ENCODE peak calls at places on chromosomes 2 and 18, in four cellular contexts. N is CD4-positive, alpha-beta T cell; D is Peyer's patch; F is esophagus muscularis mucosa. B is an unnamed sample.

GRCh38 chr2:188850786-188851185 is 123.4 kb upstream of the COL3A1 start:
- DNase-seq in N (no peak), F (no peak), D (no peak), B (no peak)

GRCh38 chr2:152826880-152827279 is 108.5 kb downstream of the ARL6IP6 start:
- DNase-seq in F (no peak), N (no peak), D (no peak), B (no peak)

GRCh38 chr2:211361383-211361782 is 805.0 kb downstream of the CPS1 start:
- DNase-seq in N (no peak), F (no peak), D (no peak), B (no peak)

GRCh38 chr2:239143858-239144712 is 256.7 kb downstream of the HDAC4 start:
- DNase-seq in F (no peak), D (no peak), N (peak), B (no peak)

GRCh38 chr2:113754989-113755689 is 1.3 kb downstream of the SLC35F5 start:
- DNase-seq in D (no peak), N (no peak), F (no peak), B (no peak)

GRCh38 chr2:179049203-179049545 is 763 bp downstream of the CCDC141 start:
- DNase-seq in D (peak), F (no peak), N (no peak), B (no peak)

GRCh38 chr2:84038866-84039265 is 420.2 kb downstream of the SUCLG1 start:
- DNase-seq in F (no peak), N (no peak), D (no peak), B (no peak)

GRCh38 chr18:52716926-52717325 is 376.9 kb downstream of the DCC start:
- DNase-seq in N (no peak), D (no peak), F (no peak), B (peak)

GRCh38 chr2:241189093-241189855 is 797 bp downstream of the ANO7 start:
- DNase-seq in N (no peak), F (no peak), D (no peak), B (no peak)

GRCh38 chr2:206996556-206997065 is 57.3 kb downstream of the CPO start:
- DNase-seq in F (no peak), D (no peak), N (no peak), B (no peak)

GRCh38 chr2:69298261-69298660 is 88.8 kb downstream of the GFPT1 start:
- DNase-seq in F (no peak), D (no peak), N (no peak), B (no peak)

GRCh38 chr2:2861666-2862240 is 515.9 kb downstream of the EIPR1 start:
- DNase-seq in F (no peak), N (no peak), D (no peak), B (no peak)

GRCh38 chr2:46136481-46136880 is 160.7 kb upstream of the EPAS1 start:
- DNase-seq in N (no peak), F (no peak), D (no peak), B (no peak)

GRCh38 chr2:207939342-207940108 is 85.8 kb downstream of the PLEKHM3 start:
- DNase-seq in N (no peak), F (no peak), D (no peak), B (no peak)

GRCh38 chr18:76604642-76605240 is 109.7 kb upstream of the ZNF516 start:
- DNase-seq in D (no peak), N (no peak), F (no peak), B (no peak)

GRCh38 chr2:45103351-45104145 is 94.3 kb upstream of the SIX2 start:
- DNase-seq in F (peak), D (no peak), N (no peak), B (no peak)

GRCh38 chr2:200534572-200534971 is 8.6 kb downstream of the SGO2 start:
- DNase-seq in F (no peak), D (no peak), N (no peak), B (no peak)

GRCh38 chr2:211516537-211516936 is 960.1 kb downstream of the CPS1 start:
- DNase-seq in D (no peak), F (no peak), N (no peak), B (no peak)

GRCh38 chr2:9170458-9171130 is 36.0 kb upstream of the ASAP2 start:
- DNase-seq in N (no peak), D (no peak), F (no peak), B (no peak)

GRCh38 chr2:9178110-9178904 is 28.3 kb upstream of the ASAP2 start:
- DNase-seq in D (no peak), F (no peak), N (no peak), B (no peak)

GRCh38 chr2:9179572-9180201 is 26.9 kb upstream of the ASAP2 start:
- DNase-seq in D (no peak), F (no peak), N (no peak), B (no peak)

GRCh38 chr2:9178905-9179571 is 27.6 kb upstream of the ASAP2 start:
- DNase-seq in D (no peak), F (no peak), N (no peak), B (no peak)

DNA sequence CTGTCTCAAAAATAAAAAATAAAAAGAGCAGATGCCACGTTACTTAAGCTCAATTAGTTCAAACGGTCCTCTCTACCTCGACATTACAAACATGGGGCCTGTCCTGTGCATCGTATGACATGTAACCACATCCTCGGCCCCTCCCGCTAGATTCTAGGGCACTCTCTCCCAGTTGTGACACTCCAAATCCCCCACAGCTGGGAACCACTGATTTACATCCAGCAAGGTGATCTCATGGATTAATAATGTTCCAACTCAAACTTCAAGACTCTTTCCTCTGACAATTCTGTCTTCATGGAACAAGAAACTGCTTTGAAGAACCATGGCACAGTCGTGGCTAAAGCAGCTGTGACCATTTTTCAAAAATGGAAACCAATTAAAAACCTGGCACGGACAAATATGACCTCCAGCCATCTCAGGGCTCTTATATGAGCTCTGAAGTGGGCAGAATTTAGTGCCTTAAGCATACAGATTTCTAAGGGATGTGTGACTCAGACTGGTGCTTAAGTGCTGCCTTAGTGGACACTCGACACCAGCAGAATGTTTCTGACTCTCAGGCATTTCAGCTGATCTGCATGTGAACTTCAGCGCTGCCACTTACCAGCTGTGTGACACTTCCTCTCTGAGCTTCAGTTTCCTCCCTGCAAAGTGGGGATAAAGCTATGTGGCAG is 31.7 kb upstream of the ASAP2 start:
- DNase-seq in F (no peak), D (no peak), N (no peak), B (no peak)
- TF ChIP-seq CTCF in F (no peak), D (no peak), N (no peak), B (no peak)

DNA sequence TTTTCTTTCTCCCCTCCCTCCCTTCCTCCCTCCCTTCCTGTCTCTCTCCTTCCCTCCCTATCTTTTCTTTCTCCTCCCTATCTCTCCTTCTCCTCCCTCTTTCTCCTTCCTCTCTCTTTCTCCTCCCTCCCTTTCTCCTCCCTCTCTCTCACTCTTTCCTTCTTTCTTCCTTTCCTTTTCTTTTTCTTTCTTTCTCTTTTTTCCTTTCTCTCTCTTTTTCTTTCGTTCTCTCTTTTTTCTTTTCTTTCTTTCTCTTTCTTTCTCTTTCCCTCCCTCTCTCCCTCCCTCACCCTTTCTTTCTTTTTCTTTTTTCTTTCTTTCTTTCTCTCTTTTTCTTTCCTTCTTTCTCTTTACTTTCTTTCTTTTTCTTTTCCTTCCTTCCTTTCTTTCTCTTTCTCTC is 169.7 kb upstream of the LINC00305 start:
- DNase-seq in N (no peak), D (no peak), F (no peak), B (no peak)
- TF ChIP-seq CTCF in N (no peak), D (no peak), F (no peak), B (no peak)

GRCh38 chr2:170002096-170002495 is 174.8 kb downstream of the UBR3 start:
- DNase-seq in N (no peak), F (no peak), D (no peak), B (no peak)

GRCh38 chr2:170009209-170009608 is 168.7 kb upstream of the MYO3B start:
- DNase-seq in F (no peak), N (no peak), D (no peak), B (no peak)

GRCh38 chr2:170006592-170007327 is 171.2 kb upstream of the MYO3B start:
- DNase-seq in D (no peak), N (no peak), F (no peak), B (no peak)

DNA sequence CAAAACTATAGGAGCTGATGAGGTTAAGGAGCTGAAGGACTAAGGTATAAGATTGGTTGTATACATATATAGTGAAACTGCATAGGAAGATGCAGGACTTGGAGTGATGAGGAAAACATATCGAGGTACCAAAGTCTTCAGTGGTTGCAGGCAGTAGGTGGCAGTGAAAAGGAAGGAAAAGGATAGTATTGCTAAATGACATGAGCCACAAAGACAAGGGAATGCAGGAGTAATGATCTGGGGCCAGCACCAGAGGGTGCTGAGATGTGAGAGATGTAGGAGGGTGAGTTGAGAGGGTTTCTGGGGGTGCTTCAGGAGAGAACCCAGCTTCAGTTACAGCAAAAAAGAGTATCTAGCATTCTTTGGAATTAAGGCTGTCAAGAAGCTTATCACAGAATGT is 172.2 kb upstream of the MYO3B start:
- DNase-seq in N (no peak), D (no peak), F (no peak), B (no peak)
- TF ChIP-seq CTCF in N (no peak), D (no peak), F (no peak), B (no peak)

DNA sequence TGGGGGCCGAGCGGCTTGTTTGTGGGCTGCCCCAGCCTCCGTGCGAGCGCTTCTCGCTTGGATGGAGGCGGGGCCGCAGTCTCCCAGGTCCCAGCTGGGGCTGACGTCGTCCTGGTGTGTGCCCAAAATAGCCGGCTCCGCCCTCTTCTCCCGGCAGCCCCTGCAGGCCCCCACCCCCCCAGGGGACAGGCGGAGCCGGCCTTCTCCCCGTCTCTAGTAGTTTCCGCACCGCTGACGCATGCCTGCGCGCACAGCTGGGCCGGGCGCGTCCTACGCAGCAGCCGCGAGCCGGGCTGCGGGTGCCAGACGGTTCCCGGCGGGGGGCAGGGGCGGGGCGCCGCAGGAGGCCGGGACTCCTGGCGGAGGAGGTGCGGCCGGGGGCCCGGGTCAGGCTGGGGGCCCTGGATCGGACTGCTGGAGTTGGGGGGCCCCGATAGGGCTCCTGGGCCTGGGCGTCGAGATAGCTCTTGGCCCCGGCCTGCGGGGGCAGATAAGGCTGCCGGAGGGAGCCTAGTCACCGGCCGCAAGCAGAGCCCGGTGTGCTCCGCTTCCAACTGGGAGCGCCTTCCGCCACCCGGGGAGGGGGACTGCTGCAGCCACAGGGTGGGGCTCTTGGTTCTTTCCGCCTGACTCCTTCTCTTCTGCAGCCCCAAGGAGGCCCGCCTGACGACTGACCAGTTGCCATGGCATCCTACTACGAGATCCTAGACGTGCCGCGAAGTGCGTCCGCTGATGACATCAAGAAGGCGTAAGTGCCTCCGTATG is at the start of gene DNAJB2:
- DNase-seq in N (peak), D (peak), F (peak), B (peak)
- TF ChIP-seq CTCF in N (no peak), D (no peak), F (peak), B (peak)

DNA sequence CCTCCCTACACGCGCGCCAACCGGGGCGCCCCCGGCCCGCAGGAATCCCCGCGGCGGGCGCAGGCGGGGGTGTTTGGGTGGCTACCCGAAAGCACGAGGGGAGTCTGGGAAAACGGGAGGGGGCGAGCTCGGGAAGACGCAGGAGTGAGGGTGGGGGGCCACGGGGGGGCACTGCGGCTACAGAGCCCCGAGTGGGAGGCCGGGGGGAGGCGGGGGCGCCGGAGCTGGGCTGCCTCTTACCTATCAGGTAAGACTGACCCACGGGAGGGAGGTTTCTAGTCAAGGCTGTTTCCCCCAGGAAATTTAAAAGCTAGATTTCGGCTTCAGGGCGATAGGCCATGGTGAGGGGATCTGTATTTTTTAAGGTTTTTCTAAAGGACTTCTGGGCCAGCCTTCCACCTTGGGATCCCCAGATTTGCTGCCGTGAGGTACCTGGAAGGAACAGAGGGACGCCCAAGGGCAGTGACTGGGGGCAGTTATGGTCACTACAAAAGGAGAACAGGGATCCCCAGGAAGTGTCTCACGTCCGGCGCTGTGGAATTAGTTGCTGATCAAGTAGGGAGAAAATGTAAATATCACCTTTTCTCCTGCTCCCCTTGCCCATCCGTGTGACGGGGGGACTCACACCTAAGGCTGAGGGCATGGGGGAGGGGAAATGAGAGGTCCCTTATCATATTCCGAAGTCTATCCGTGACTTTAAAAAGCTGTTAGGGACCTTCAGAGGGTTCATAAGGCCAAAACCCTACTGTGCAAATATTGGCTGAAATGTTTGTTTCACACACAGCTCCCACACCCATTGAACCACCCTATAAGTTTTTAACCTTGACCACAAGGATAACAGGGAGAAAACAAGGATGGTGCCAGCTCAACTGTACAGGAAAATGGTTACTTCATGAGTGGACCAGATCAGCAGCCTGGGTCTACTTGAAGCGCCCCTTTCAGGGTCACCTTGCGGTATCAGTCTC is 638 bp upstream of the IRS1 start:
- DNase-seq in D (peak), F (no peak), N (no peak), B (no peak)
- TF ChIP-seq CTCF in D (peak), F (no peak), N (peak), B (no peak)

GRCh38 chr18:11665146-11665545 is 23.9 kb upstream of the GNAL start:
- DNase-seq in F (no peak), N (no peak), D (no peak), B (no peak)

GRCh38 chr18:11666176-11666575 is 22.9 kb upstream of the GNAL start:
- DNase-seq in N (no peak), F (peak), D (no peak), B (no peak)

GRCh38 chr18:11665587-11665986 is 23.5 kb upstream of the GNAL start:
- DNase-seq in F (peak), N (no peak), D (no peak), B (no peak)

GRCh38 chr18:11667578-11667977 is 21.5 kb upstream of the GNAL start:
- DNase-seq in D (no peak), F (peak), N (no peak), B (no peak)

GRCh38 chr18:11666831-11667230 is 22.2 kb upstream of the GNAL start:
- DNase-seq in F (no peak), N (no peak), D (no peak), B (no peak)
- TF ChIP-seq CTCF in F (no peak), N (no peak), D (no peak), B (no peak)

B was measured in tibial nerve.